ENCODE peak calls at places on chromosomes 2 and 18, in seven cellular contexts. O, J, S, I, P, M and G are unnamed samples.
A peak's percentile ranks its signal among the peaks of the same experiment; 100 is the strongest.

GRCh38 chr2:239814136-239814916 is 210.8 kb downstream of the NDUFA10 start:
- DNase-seq in O (no peak), I (no peak), S (no peak), M (no peak), P (peak; percentile 45), J (no peak), G (peak; percentile 33)

GRCh38 chr2:138648606-138649005 is 131.6 kb downstream of the NXPH2 start:
- DNase-seq in S (no peak), P (no peak), J (no peak), I (no peak), O (no peak), M (no peak), G (no peak)

GRCh38 chr2:234974501-234975385 is 22.9 kb downstream of the SH3BP4 start:
- DNase-seq in S (no peak), J (no peak), I (no peak), P (no peak), O (peak; percentile 71), M (no peak), G (no peak)

GRCh38 chr2:161352718-161353117 is 44.5 kb downstream of the PSMD14 start:
- DNase-seq in I (no peak), P (no peak), M (no peak), O (no peak), S (no peak), J (no peak), G (no peak)

GRCh38 chr2:230906471-230907230 is 18.4 kb downstream of the GPR55 start:
- DNase-seq in P (no peak), S (no peak), O (no peak), J (no peak), M (no peak), I (no peak), G (no peak)

GRCh38 chr2:24337958-24338357 is 22.4 kb downstream of the ITSN2 start:
- DNase-seq in S (no peak), I (no peak), P (peak; percentile 25), M (no peak), J (no peak), O (no peak), G (no peak)

GRCh38 chr18:45322343-45322742 is 292.9 kb upstream of the SLC14A2 start:
- DNase-seq in P (no peak), M (no peak), S (no peak), I (no peak), O (no peak), J (no peak), G (no peak)

GRCh38 chr2:189465478-189465877 is 24.2 kb downstream of the WDR75 start:
- DNase-seq in J (no peak), I (no peak), P (no peak), M (no peak), S (no peak), O (no peak), G (no peak)